ENCODE peak calls at places on chromosome 19, in five cellular contexts. One of them, this sample, is unnamed.

GRCh38 chr19:46861691-46862503 is 1.1 kb downstream of the ARHGAP35 start:
- DNase-seq in Kasumi-1: peak
- DNase-seq in A172: no peak
- DNase-seq in stimulated activated CD4-positive, alpha-beta T cell treated with anti-CD3 and anti-CD28 coated beads, TNF-alpha, amount 100 ng/mL, for 1 hour: no peak
- DNase-seq in NCI-H1092: no peak
- DNase-seq in this sample: no peak

GRCh38 chr19:49809155-49809986 is 3.7 kb downstream of the FUZ start:
- DNase-seq in Kasumi-1: no peak
- DNase-seq in stimulated activated CD4-positive, alpha-beta T cell treated with anti-CD3 and anti-CD28 coated beads, TNF-alpha, amount 100 ng/mL, for 1 hour: peak
- DNase-seq in A172: no peak
- DNase-seq in NCI-H1092: no peak
- DNase-seq in this sample: no peak

GRCh38 chr19:7294571-7295212 is 478 bp upstream of the INSR start:
- DNase-seq in Kasumi-1: peak
- DNase-seq in stimulated activated CD4-positive, alpha-beta T cell treated with anti-CD3 and anti-CD28 coated beads, TNF-alpha, amount 100 ng/mL, for 1 hour: no peak
- DNase-seq in NCI-H1092: peak
- DNase-seq in A172: peak
- DNase-seq in this sample: no peak

GRCh38 chr19:6073858-6074708 is 36.2 kb downstream of the RFX2 start:
- DNase-seq in A172: no peak
- DNase-seq in Kasumi-1: no peak
- DNase-seq in stimulated activated CD4-positive, alpha-beta T cell treated with anti-CD3 and anti-CD28 coated beads, TNF-alpha, amount 100 ng/mL, for 1 hour: no peak
- DNase-seq in NCI-H1092: peak
- DNase-seq in this sample: no peak

GRCh38 chr19:51047031-51047335 is 12.2 kb upstream of the KLK12 start:
- DNase-seq in stimulated activated CD4-positive, alpha-beta T cell treated with anti-CD3 and anti-CD28 coated beads, TNF-alpha, amount 100 ng/mL, for 1 hour: no peak
- DNase-seq in A172: no peak
- DNase-seq in NCI-H1092: no peak
- DNase-seq in Kasumi-1: no peak
- DNase-seq in this sample: no peak

GRCh38 chr19:5035105-5035761 is 66.3 kb downstream of the KDM4B start:
- DNase-seq in A172: no peak
- DNase-seq in stimulated activated CD4-positive, alpha-beta T cell treated with anti-CD3 and anti-CD28 coated beads, TNF-alpha, amount 100 ng/mL, for 1 hour: no peak
- DNase-seq in Kasumi-1: no peak
- DNase-seq in NCI-H1092: no peak
- DNase-seq in this sample: no peak

GRCh38 chr19:29577662-29577963 is 28.5 kb upstream of the POP4 start:
- DNase-seq in A172: no peak
- DNase-seq in Kasumi-1: no peak
- DNase-seq in NCI-H1092: no peak
- DNase-seq in stimulated activated CD4-positive, alpha-beta T cell treated with anti-CD3 and anti-CD28 coated beads, TNF-alpha, amount 100 ng/mL, for 1 hour: no peak
- DNase-seq in this sample: no peak

GRCh38 chr19:13417054-13417453 is 89.2 kb downstream of the CACNA1A start:
- DNase-seq in Kasumi-1: no peak
- DNase-seq in stimulated activated CD4-positive, alpha-beta T cell treated with anti-CD3 and anti-CD28 coated beads, TNF-alpha, amount 100 ng/mL, for 1 hour: no peak
- DNase-seq in NCI-H1092: peak
- DNase-seq in A172: no peak
- DNase-seq in this sample: no peak

GRCh38 chr19:48859711-48860572 is 8.5 kb downstream of the PLEKHA4 start:
- DNase-seq in Kasumi-1: no peak
- DNase-seq in NCI-H1092: no peak
- DNase-seq in A172: no peak
- DNase-seq in stimulated activated CD4-positive, alpha-beta T cell treated with anti-CD3 and anti-CD28 coated beads, TNF-alpha, amount 100 ng/mL, for 1 hour: no peak
- DNase-seq in this sample: no peak

GRCh38 chr19:41872775-41873647 is 4.1 kb upstream of the CD79A start:
- DNase-seq in Kasumi-1: peak
- DNase-seq in A172: peak
- DNase-seq in stimulated activated CD4-positive, alpha-beta T cell treated with anti-CD3 and anti-CD28 coated beads, TNF-alpha, amount 100 ng/mL, for 1 hour: peak
- DNase-seq in NCI-H1092: no peak
- DNase-seq in this sample: no peak

GRCh38 chr19:35360880-35361420 is 2.7 kb downstream of the FFAR3 start:
- DNase-seq in A172: no peak
- DNase-seq in NCI-H1092: no peak
- DNase-seq in stimulated activated CD4-positive, alpha-beta T cell treated with anti-CD3 and anti-CD28 coated beads, TNF-alpha, amount 100 ng/mL, for 1 hour: no peak
- DNase-seq in Kasumi-1: no peak
- DNase-seq in this sample: no peak

GRCh38 chr19:958967-959685 is 25.0 kb upstream of the WDR18 start:
- DNase-seq in stimulated activated CD4-positive, alpha-beta T cell treated with anti-CD3 and anti-CD28 coated beads, TNF-alpha, amount 100 ng/mL, for 1 hour: peak
- DNase-seq in NCI-H1092: no peak
- DNase-seq in Kasumi-1: no peak
- DNase-seq in A172: peak
- DNase-seq in this sample: no peak

GRCh38 chr19:18053571-18054219 is 33.0 kb downstream of the IL12RB1 start:
- DNase-seq in NCI-H1092: no peak
- DNase-seq in stimulated activated CD4-positive, alpha-beta T cell treated with anti-CD3 and anti-CD28 coated beads, TNF-alpha, amount 100 ng/mL, for 1 hour: no peak
- DNase-seq in A172: peak
- DNase-seq in Kasumi-1: no peak
- DNase-seq in this sample: no peak

GRCh38 chr19:28977826-28978225 is 235.1 kb downstream of the UQCRFS1 start:
- DNase-seq in A172: no peak
- DNase-seq in NCI-H1092: no peak
- DNase-seq in stimulated activated CD4-positive, alpha-beta T cell treated with anti-CD3 and anti-CD28 coated beads, TNF-alpha, amount 100 ng/mL, for 1 hour: no peak
- DNase-seq in Kasumi-1: no peak
- DNase-seq in this sample: no peak

GRCh38 chr19:49469828-49470614 is 4.0 kb upstream of the FLT3LG start:
- DNase-seq in NCI-H1092: no peak
- DNase-seq in Kasumi-1: peak
- DNase-seq in A172: peak
- DNase-seq in stimulated activated CD4-positive, alpha-beta T cell treated with anti-CD3 and anti-CD28 coated beads, TNF-alpha, amount 100 ng/mL, for 1 hour: no peak
- DNase-seq in this sample: peak

GRCh38 chr19:34963531-34964406 is at the start of gene ZNF792:
- DNase-seq in stimulated activated CD4-positive, alpha-beta T cell treated with anti-CD3 and anti-CD28 coated beads, TNF-alpha, amount 100 ng/mL, for 1 hour: peak
- DNase-seq in A172: peak
- DNase-seq in Kasumi-1: peak
- DNase-seq in NCI-H1092: peak
- DNase-seq in this sample: peak

GRCh38 chr19:34972163-34972705 is 8.2 kb upstream of the ZNF792 start:
- DNase-seq in NCI-H1092: no peak
- DNase-seq in stimulated activated CD4-positive, alpha-beta T cell treated with anti-CD3 and anti-CD28 coated beads, TNF-alpha, amount 100 ng/mL, for 1 hour: no peak
- DNase-seq in Kasumi-1: no peak
- DNase-seq in A172: no peak
- DNase-seq in this sample: no peak

GRCh38 chr19:54030895-54031586 is 32.7 kb downstream of the VSTM1 start:
- DNase-seq in A172: peak
- DNase-seq in NCI-H1092: no peak
- DNase-seq in stimulated activated CD4-positive, alpha-beta T cell treated with anti-CD3 and anti-CD28 coated beads, TNF-alpha, amount 100 ng/mL, for 1 hour: no peak
- DNase-seq in Kasumi-1: peak
- DNase-seq in this sample: no peak

GRCh38 chr19:37695144-37695899 is 24.2 kb downstream of the ZNF607 start:
- DNase-seq in Kasumi-1: no peak
- DNase-seq in stimulated activated CD4-positive, alpha-beta T cell treated with anti-CD3 and anti-CD28 coated beads, TNF-alpha, amount 100 ng/mL, for 1 hour: no peak
- DNase-seq in NCI-H1092: no peak
- DNase-seq in A172: no peak
- DNase-seq in this sample: no peak

GRCh38 chr19:22332924-22333323 is 46.7 kb downstream of the ZNF729 start:
- DNase-seq in NCI-H1092: no peak
- DNase-seq in A172: peak
- DNase-seq in stimulated activated CD4-positive, alpha-beta T cell treated with anti-CD3 and anti-CD28 coated beads, TNF-alpha, amount 100 ng/mL, for 1 hour: no peak
- DNase-seq in Kasumi-1: no peak
- DNase-seq in this sample: no peak

GRCh38 chr19:45526143-45526542 is 18.9 kb downstream of the VASP start:
- DNase-seq in Kasumi-1: peak
- DNase-seq in stimulated activated CD4-positive, alpha-beta T cell treated with anti-CD3 and anti-CD28 coated beads, TNF-alpha, amount 100 ng/mL, for 1 hour: no peak
- DNase-seq in A172: peak
- DNase-seq in NCI-H1092: peak
- DNase-seq in this sample: no peak

This sample was measured in CMK.